ENCODE peak calls at places on chromosomes 16 and 17, in four cellular contexts. D is Peyer's patch, I is AG10803, F is upper lobe of right lung. M is an unnamed sample.
A peak's percentile ranks its signal among the peaks of the same experiment; 100 is the strongest.

GRCh38 chr16:57500578-57501111 is 14.4 kb upstream of the DOK4 start:
- DNase-seq in F (no peak), D (no peak), I (no peak), M (peak; percentile 21)

GRCh38 chr16:54317306-54317705 is 30.7 kb upstream of the IRX3 start:
- DNase-seq in D (no peak), F (no peak), I (no peak), M (no peak)

GRCh38 chr16:22356930-22357634 is 17.3 kb downstream of the CDR2 start:
- DNase-seq in D (no peak), I (no peak), F (no peak), M (no peak)

GRCh38 chr16:56606688-56607618 is 1.4 kb upstream of the MT2A start:
- DNase-seq in D (peak; percentile 64), I (peak; percentile 99), F (peak; percentile 82), M (peak; percentile 99)

GRCh38 chr16:55717326-55717725 is 61.5 kb downstream of the SLC6A2 start:
- DNase-seq in D (no peak), I (no peak), F (no peak), M (no peak)

GRCh38 chr16:27767081-27767480 is 217.1 kb downstream of the KATNIP start:
- DNase-seq in D (peak; percentile 12), F (peak; percentile 16), I (no peak), M (no peak)

GRCh38 chr16:73126453-73126853 is 78.5 kb upstream of the ZFHX3 start:
- DNase-seq in D (no peak), F (no peak), I (peak; percentile 88), M (peak; percentile 97)

GRCh38 chr16:54430491-54431030 is 144.0 kb upstream of the IRX3 start:
- DNase-seq in F (no peak), D (no peak), I (peak; percentile 91), M (peak; percentile 49)

GRCh38 chr17:234163-235047 is 53.0 kb upstream of the DOC2B start:
- DNase-seq in I (no peak), D (no peak), F (peak; percentile 64), M (no peak)

GRCh38 chr17:30379303-30380105 is 777 bp downstream of the CPD start:
- DNase-seq in F (peak; percentile 73), I (no peak), D (peak; percentile 68), M (no peak)

GRCh38 chr17:80761421-80761871 is 216.8 kb downstream of the RPTOR start:
- DNase-seq in I (peak; percentile 68), F (no peak), D (no peak), M (peak; percentile 69)

GRCh38 chr16:29994613-29995329 is 646 bp downstream of the HIRIP3 start:
- DNase-seq in F (peak; percentile 90), D (peak; percentile 91), I (peak; percentile 33), M (peak; percentile 36)

GRCh38 chr17:27756467-27757371 is 43.6 kb downstream of the NOS2 start:
- DNase-seq in D (peak; percentile 70), F (peak; percentile 65), I (peak; percentile 36), M (peak; percentile 72)

GRCh38 chr17:3602499-3602898 is 6.7 kb downstream of the TRPV1 start:
- DNase-seq in I (peak; percentile 12), F (no peak), D (no peak), M (peak; percentile 38)

GRCh38 chr16:49344401-49344800 is 29.2 kb upstream of the C16orf78 start:
- DNase-seq in I (no peak), F (no peak), D (no peak), M (no peak)

GRCh38 chr17:63487014-63487339 is 10.1 kb downstream of the ACE start:
- DNase-seq in I (no peak), F (no peak), D (no peak), M (no peak)

GRCh38 chr17:9512323-9513168 is 63.1 kb downstream of the STX8 start:
- DNase-seq in F (no peak), I (peak; percentile 41), D (no peak), M (peak; percentile 78)

GRCh38 chr16:55559233-55559632 is 7.3 kb upstream of the CAPNS2 start:
- DNase-seq in I (peak; percentile 48), F (no peak), D (no peak), M (peak; percentile 61)

GRCh38 chr17:76363107-76363801 is 9.5 kb upstream of the PRPSAP1 start:
- DNase-seq in D (no peak), I (no peak), F (no peak), M (no peak)

GRCh38 chr17:75531724-75532090 is 6.2 kb downstream of the LLGL2 start:
- DNase-seq in D (no peak), F (peak; percentile 78), I (no peak), M (no peak)

GRCh38 chr17:29617481-29618271 is 5.0 kb downstream of the CORO6 start:
- DNase-seq in I (peak; percentile 72), D (peak; percentile 88), F (peak; percentile 94), M (peak; percentile 68)

GRCh38 chr16:2854700-2855309 is 3.2 kb downstream of the PRSS22 start:
- DNase-seq in D (no peak), I (no peak), F (no peak), M (no peak)

GRCh38 chr17:62052765-62053338 is 12.2 kb downstream of the MED13 start:
- DNase-seq in F (no peak), D (no peak), I (no peak), M (no peak)

GRCh38 chr17:8785547-8786412 is 13.4 kb downstream of the MFSD6L start:
- DNase-seq in I (peak; percentile 56), D (peak; percentile 79), F (peak; percentile 88), M (peak; percentile 76)

GRCh38 chr16:85104821-85105391 is 7.4 kb downstream of the CIBAR2 start:
- DNase-seq in F (no peak), I (no peak), D (no peak), M (no peak)

GRCh38 chr17:21090889-21091618 is 35.7 kb upstream of the DHRS7B start:
- DNase-seq in D (no peak), I (no peak), F (no peak), M (no peak)

GRCh38 chr17:57519199-57519598 is 225.9 kb downstream of the CCDC182 start:
- DNase-seq in D (no peak), I (no peak), F (no peak), M (no peak)

GRCh38 chr17:57519800-57520199 is 225.3 kb downstream of the CCDC182 start:
- DNase-seq in I (no peak), D (no peak), F (no peak), M (no peak)

GRCh38 chr17:57523926-57524634 is 221.0 kb downstream of the CCDC182 start:
- DNase-seq in I (peak; percentile 68), D (no peak), F (peak; percentile 73), M (peak; percentile 24)

GRCh38 chr17:57522436-57523005 is 222.6 kb downstream of the CCDC182 start:
- DNase-seq in I (no peak), F (no peak), D (no peak), M (no peak)

DNA sequence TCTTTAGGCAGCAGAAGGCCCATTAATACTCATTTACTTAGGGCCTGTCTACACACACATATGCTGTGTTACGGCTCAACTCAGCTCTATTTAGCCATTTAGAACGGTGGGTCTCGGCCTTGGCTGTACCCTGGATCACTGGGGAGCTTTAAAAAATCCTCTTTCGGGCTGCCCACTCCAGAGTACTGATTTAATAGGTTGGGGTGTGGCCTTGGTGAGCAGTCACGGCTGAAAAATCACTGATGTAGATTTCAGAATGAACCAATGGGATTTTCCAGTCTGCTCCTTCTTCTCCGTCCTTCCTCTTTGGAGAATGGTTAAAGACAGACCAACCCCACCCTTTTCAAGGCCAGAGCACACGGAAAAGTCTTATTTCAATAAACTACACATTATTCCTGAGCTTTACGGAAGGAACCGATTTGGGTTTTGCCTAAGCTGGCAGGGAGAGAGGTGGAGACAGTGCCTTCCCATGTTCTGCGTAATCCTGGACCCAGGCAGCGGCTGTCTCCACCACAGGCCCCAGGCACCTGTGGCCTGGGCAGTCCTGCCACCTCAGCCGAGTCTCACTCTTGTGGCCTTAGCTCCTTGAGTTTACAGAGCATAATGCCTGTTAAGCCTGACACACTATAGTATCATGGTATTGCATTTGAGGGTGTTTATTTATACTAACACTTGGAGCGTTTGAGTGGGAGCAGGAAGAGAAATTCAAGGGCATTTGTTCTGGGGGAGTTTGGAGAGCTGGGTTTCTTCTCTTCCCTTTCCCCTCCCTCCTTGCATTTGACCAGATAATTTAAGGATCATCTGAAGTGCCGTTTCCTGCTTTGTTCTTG is 223.3 kb downstream of the CCDC182 start:
- DNase-seq in I (no peak), D (no peak), F (no peak), M (no peak)
- H3K4me3 ChIP-seq in I (no peak overlapping the region), D (no peak overlapping the region), F (no peak overlapping the region), M (no peak overlapping the region)

GRCh38 chr16:47694543-47694942 is 233.4 kb downstream of the PHKB start:
- DNase-seq in I (no peak), F (no peak), D (no peak), M (no peak)
- TF ChIP-seq CTCF in I (no peak), F (no peak), D (no peak), M (no peak)

GRCh38 chr16:70684146-70685060 is 1.4 kb downstream of the MTSS2 start:
- DNase-seq in I (no peak), D (no peak), F (no peak), M (no peak)
- H3K4me3 ChIP-seq in I (peak overlapping the region; percentile 91), D (peak overlapping the region; percentile 69), F (peak overlapping the region; percentile 73), M (peak overlapping the region; percentile 78)

GRCh38 chr17:78736526-78737079 is 45.5 kb downstream of the CYTH1 start:
- DNase-seq in D (peak; percentile 91), I (no peak), F (peak; percentile 94), M (no peak)
- TF ChIP-seq CTCF in D (peak; percentile 38), I (no peak), F (no peak), M (no peak)

GRCh38 chr16:69381231-69381630 is 4.6 kb downstream of the TERF2 start:
- DNase-seq in F (no peak), I (no peak), D (no peak), M (peak; percentile 37)
- H3K4me3 ChIP-seq in F (no peak overlapping the region), I (no peak overlapping the region), D (no peak overlapping the region), M (no peak overlapping the region)